ENCODE peak calls at places on chromosomes 5 and 9, in seven cellular contexts. One of them, this sample, is unnamed.
A peak's percentile ranks its signal among the peaks of the same experiment; 100 is the strongest.

GRCh38 chr9:129702563-129702962 is 37.1 kb downstream of the PRRX2 start:
- DNase-seq in retinal pigment epithelial cell: no peak
- DNase-seq in upper lobe of right lung: peak; percentile 79
- DNase-seq in lower lobe of right lung: peak; percentile 74
- DNase-seq in AG09309: peak; percentile 96
- DNase-seq in ovary: no peak
- DNase-seq in fibroblast of mammary gland: peak; percentile 86
- DNase-seq in this sample: no peak

GRCh38 chr5:96876292-96876850 is at the start of gene ERAP2:
- DNase-seq in retinal pigment epithelial cell: no peak
- DNase-seq in upper lobe of right lung: no peak
- DNase-seq in lower lobe of right lung: no peak
- DNase-seq in AG09309: no peak
- DNase-seq in ovary: no peak
- DNase-seq in fibroblast of mammary gland: peak; percentile 61
- DNase-seq in this sample: peak; percentile 76

GRCh38 chr5:126597156-126597555 is 2.1 kb upstream of the ALDH7A1 start:
- DNase-seq in retinal pigment epithelial cell: no peak
- DNase-seq in upper lobe of right lung: no peak
- DNase-seq in lower lobe of right lung: no peak
- DNase-seq in AG09309: no peak
- DNase-seq in ovary: no peak
- DNase-seq in fibroblast of mammary gland: peak; percentile 92
- DNase-seq in this sample: no peak

GRCh38 chr5:154158379-154158738 is 32.2 kb upstream of the GALNT10 start:
- DNase-seq in retinal pigment epithelial cell: no peak
- DNase-seq in upper lobe of right lung: no peak
- DNase-seq in lower lobe of right lung: no peak
- DNase-seq in AG09309: no peak
- DNase-seq in ovary: no peak
- DNase-seq in fibroblast of mammary gland: no peak
- DNase-seq in this sample: no peak

GRCh38 chr9:93954436-93955355 is at the start of gene BARX1:
- DNase-seq in retinal pigment epithelial cell: no peak
- DNase-seq in upper lobe of right lung: no peak
- DNase-seq in lower lobe of right lung: no peak
- DNase-seq in AG09309: no peak
- DNase-seq in ovary: no peak
- DNase-seq in fibroblast of mammary gland: no peak
- DNase-seq in this sample: no peak

GRCh38 chr9:93224591-93224990 is 40.7 kb downstream of the WNK2 start:
- DNase-seq in retinal pigment epithelial cell: peak; percentile 86
- DNase-seq in upper lobe of right lung: no peak
- DNase-seq in lower lobe of right lung: no peak
- DNase-seq in AG09309: no peak
- DNase-seq in ovary: no peak
- DNase-seq in fibroblast of mammary gland: no peak
- DNase-seq in this sample: no peak

GRCh38 chr5:139747583-139748504 is 47.8 kb upstream of the PSD2 start:
- DNase-seq in retinal pigment epithelial cell: no peak
- DNase-seq in upper lobe of right lung: peak; percentile 77
- DNase-seq in lower lobe of right lung: peak; percentile 53
- DNase-seq in AG09309: no peak
- DNase-seq in ovary: peak; percentile 42
- DNase-seq in fibroblast of mammary gland: peak; percentile 84
- DNase-seq in this sample: peak; percentile 57

GRCh38 chr5:66840527-66841013 is 244.4 kb downstream of the MAST4 start:
- DNase-seq in retinal pigment epithelial cell: no peak
- DNase-seq in upper lobe of right lung: no peak
- DNase-seq in lower lobe of right lung: no peak
- DNase-seq in AG09309: no peak
- DNase-seq in ovary: no peak
- DNase-seq in fibroblast of mammary gland: peak; percentile 39
- DNase-seq in this sample: peak; percentile 85

GRCh38 chr9:20988916-20989315 is 42.5 kb downstream of the HACD4 start:
- DNase-seq in retinal pigment epithelial cell: no peak
- DNase-seq in upper lobe of right lung: no peak
- DNase-seq in lower lobe of right lung: no peak
- DNase-seq in AG09309: peak; percentile 3
- DNase-seq in ovary: no peak
- DNase-seq in fibroblast of mammary gland: peak; percentile 36
- DNase-seq in this sample: no peak

GRCh38 chr9:68416891-68417570 is 60.6 kb downstream of the PGM5 start:
- DNase-seq in retinal pigment epithelial cell: no peak
- DNase-seq in upper lobe of right lung: no peak
- DNase-seq in lower lobe of right lung: no peak
- DNase-seq in AG09309: no peak
- DNase-seq in ovary: no peak
- DNase-seq in fibroblast of mammary gland: peak; percentile 5
- DNase-seq in this sample: peak; percentile 20

GRCh38 chr9:278651-279050 is 64.0 kb downstream of the DOCK8 start:
- DNase-seq in retinal pigment epithelial cell: no peak
- DNase-seq in upper lobe of right lung: no peak
- DNase-seq in lower lobe of right lung: no peak
- DNase-seq in AG09309: no peak
- DNase-seq in ovary: no peak
- DNase-seq in fibroblast of mammary gland: no peak
- DNase-seq in this sample: peak; percentile 53

GRCh38 chr9:17776735-17777134 is 197.9 kb downstream of the SH3GL2 start:
- DNase-seq in retinal pigment epithelial cell: no peak
- DNase-seq in upper lobe of right lung: no peak
- DNase-seq in lower lobe of right lung: no peak
- DNase-seq in AG09309: no peak
- DNase-seq in ovary: no peak
- DNase-seq in fibroblast of mammary gland: no peak
- DNase-seq in this sample: no peak

GRCh38 chr9:97769208-97769607 is 72.1 kb upstream of the XPA start:
- DNase-seq in retinal pigment epithelial cell: no peak
- DNase-seq in upper lobe of right lung: no peak
- DNase-seq in lower lobe of right lung: no peak
- DNase-seq in AG09309: no peak
- DNase-seq in ovary: no peak
- DNase-seq in fibroblast of mammary gland: no peak
- DNase-seq in this sample: no peak

GRCh38 chr5:77138981-77139380 is 51.9 kb upstream of the ZBED3 start:
- DNase-seq in retinal pigment epithelial cell: no peak
- DNase-seq in upper lobe of right lung: no peak
- DNase-seq in lower lobe of right lung: no peak
- DNase-seq in AG09309: no peak
- DNase-seq in ovary: no peak
- DNase-seq in fibroblast of mammary gland: peak; percentile 93
- DNase-seq in this sample: no peak

GRCh38 chr9:78932849-78933627 is 636.1 kb downstream of the PSAT1 start:
- DNase-seq in retinal pigment epithelial cell: peak; percentile 69
- DNase-seq in upper lobe of right lung: no peak
- DNase-seq in lower lobe of right lung: no peak
- DNase-seq in AG09309: no peak
- DNase-seq in ovary: no peak
- DNase-seq in fibroblast of mammary gland: peak; percentile 40
- DNase-seq in this sample: no peak

GRCh38 chr9:129630967-129631672 is 5.2 kb downstream of the NTMT1 start:
- DNase-seq in retinal pigment epithelial cell: no peak
- DNase-seq in upper lobe of right lung: no peak
- DNase-seq in lower lobe of right lung: no peak
- DNase-seq in AG09309: no peak
- DNase-seq in ovary: no peak
- DNase-seq in fibroblast of mammary gland: peak; percentile 65
- DNase-seq in this sample: no peak

GRCh38 chr5:164359931-164360290 is 854.5 kb downstream of the MAT2B start:
- DNase-seq in retinal pigment epithelial cell: no peak
- DNase-seq in upper lobe of right lung: no peak
- DNase-seq in lower lobe of right lung: no peak
- DNase-seq in AG09309: no peak
- DNase-seq in ovary: no peak
- DNase-seq in fibroblast of mammary gland: no peak
- DNase-seq in this sample: no peak

GRCh38 chr5:180977852-180978251 is 10.8 kb upstream of the BTNL3 start:
- DNase-seq in retinal pigment epithelial cell: no peak
- DNase-seq in upper lobe of right lung: no peak
- DNase-seq in lower lobe of right lung: no peak
- DNase-seq in AG09309: no peak
- DNase-seq in ovary: no peak
- DNase-seq in fibroblast of mammary gland: no peak
- DNase-seq in this sample: no peak

GRCh38 chr5:139561655-139562451 is 714 bp downstream of the UBE2D2 start:
- DNase-seq in retinal pigment epithelial cell: no peak
- DNase-seq in upper lobe of right lung: peak; percentile 75
- DNase-seq in lower lobe of right lung: peak; percentile 68
- DNase-seq in AG09309: no peak
- DNase-seq in ovary: peak; percentile 59
- DNase-seq in fibroblast of mammary gland: no peak
- DNase-seq in this sample: peak; percentile 65

GRCh38 chr5:156096259-156096658 is 230.7 kb upstream of the SGCD start:
- DNase-seq in retinal pigment epithelial cell: no peak
- DNase-seq in upper lobe of right lung: no peak
- DNase-seq in lower lobe of right lung: no peak
- DNase-seq in AG09309: peak; percentile 48
- DNase-seq in ovary: no peak
- DNase-seq in fibroblast of mammary gland: peak; percentile 51
- DNase-seq in this sample: no peak

GRCh38 chr5:8410618-8411017 is 541.7 kb downstream of the MTRR start:
- DNase-seq in retinal pigment epithelial cell: no peak
- DNase-seq in upper lobe of right lung: no peak
- DNase-seq in lower lobe of right lung: no peak
- DNase-seq in AG09309: no peak
- DNase-seq in ovary: no peak
- DNase-seq in fibroblast of mammary gland: no peak
- DNase-seq in this sample: no peak

GRCh38 chr9:95087659-95088242 is 229.8 kb downstream of the FANCC start:
- DNase-seq in retinal pigment epithelial cell: no peak
- DNase-seq in upper lobe of right lung: peak; percentile 76
- DNase-seq in lower lobe of right lung: peak; percentile 69
- DNase-seq in AG09309: no peak
- DNase-seq in ovary: no peak
- DNase-seq in fibroblast of mammary gland: no peak
- DNase-seq in this sample: peak; percentile 15

GRCh38 chr9:135526730-135527571 is 5.7 kb downstream of the LCN1 start:
- DNase-seq in retinal pigment epithelial cell: no peak
- DNase-seq in upper lobe of right lung: peak; percentile 60
- DNase-seq in lower lobe of right lung: peak; percentile 36
- DNase-seq in AG09309: no peak
- DNase-seq in ovary: no peak
- DNase-seq in fibroblast of mammary gland: no peak
- DNase-seq in this sample: no peak

GRCh38 chr5:31008231-31008630 is 185.3 kb upstream of the CDH6 start:
- DNase-seq in retinal pigment epithelial cell: no peak
- DNase-seq in upper lobe of right lung: no peak
- DNase-seq in lower lobe of right lung: no peak
- DNase-seq in AG09309: no peak
- DNase-seq in ovary: no peak
- DNase-seq in fibroblast of mammary gland: no peak
- DNase-seq in this sample: no peak

DNA sequence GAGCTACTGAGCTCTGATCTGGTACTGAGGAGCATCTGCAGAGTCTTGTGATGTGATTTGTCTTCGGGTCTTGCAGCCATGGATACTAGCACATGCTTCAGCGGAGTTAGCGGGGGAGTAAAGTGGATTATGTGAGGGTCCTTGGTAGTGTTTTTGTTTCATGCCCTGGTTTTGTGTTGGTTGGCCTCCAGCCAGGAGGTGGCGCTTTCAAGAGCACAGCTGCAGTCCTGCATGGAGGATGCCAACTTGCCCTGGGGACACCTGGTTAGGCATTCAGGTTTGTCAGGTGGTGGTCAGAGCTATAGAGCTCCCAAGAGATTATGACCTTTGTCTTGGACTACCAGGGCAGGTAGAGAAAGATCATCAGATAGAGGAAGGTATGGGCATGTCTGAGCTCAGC is 185.8 kb upstream of the CDH6 start:
- DNase-seq in retinal pigment epithelial cell: no peak
- DNase-seq in upper lobe of right lung: no peak
- DNase-seq in lower lobe of right lung: no peak
- DNase-seq in AG09309: no peak
- DNase-seq in ovary: no peak
- DNase-seq in fibroblast of mammary gland: no peak
- DNase-seq in this sample: no peak
- TF ChIP-seq CTCF in retinal pigment epithelial cell: no peak
- TF ChIP-seq CTCF in upper lobe of right lung: no peak
- TF ChIP-seq CTCF in lower lobe of right lung: no peak
- TF ChIP-seq CTCF in AG09309: no peak
- TF ChIP-seq CTCF in ovary: no peak
- TF ChIP-seq CTCF in fibroblast of mammary gland: no peak
- TF ChIP-seq CTCF in this sample: no peak

GRCh38 chr9:34503406-34503805 is 19.4 kb downstream of the ENHO start:
- DNase-seq in retinal pigment epithelial cell: no peak
- DNase-seq in upper lobe of right lung: no peak
- DNase-seq in lower lobe of right lung: no peak
- DNase-seq in AG09309: no peak
- DNase-seq in ovary: no peak
- DNase-seq in fibroblast of mammary gland: no peak
- DNase-seq in this sample: no peak

GRCh38 chr9:34500623-34501267 is 22.0 kb downstream of the ENHO start:
- DNase-seq in retinal pigment epithelial cell: no peak
- DNase-seq in upper lobe of right lung: no peak
- DNase-seq in lower lobe of right lung: peak; percentile 58
- DNase-seq in AG09309: no peak
- DNase-seq in ovary: peak; percentile 60
- DNase-seq in fibroblast of mammary gland: peak; percentile 42
- DNase-seq in this sample: peak; percentile 70

GRCh38 chr9:34502471-34503335 is 20.1 kb downstream of the ENHO start:
- DNase-seq in retinal pigment epithelial cell: no peak
- DNase-seq in upper lobe of right lung: no peak
- DNase-seq in lower lobe of right lung: no peak
- DNase-seq in AG09309: no peak
- DNase-seq in ovary: no peak
- DNase-seq in fibroblast of mammary gland: no peak
- DNase-seq in this sample: no peak

GRCh38 chr9:34501372-34501771 is 21.4 kb downstream of the ENHO start:
- DNase-seq in retinal pigment epithelial cell: no peak
- DNase-seq in upper lobe of right lung: no peak
- DNase-seq in lower lobe of right lung: no peak
- DNase-seq in AG09309: no peak
- DNase-seq in ovary: no peak
- DNase-seq in fibroblast of mammary gland: no peak
- DNase-seq in this sample: no peak

GRCh38 chr9:34501889-34502425 is 20.8 kb downstream of the ENHO start:
- DNase-seq in retinal pigment epithelial cell: peak; percentile 9
- DNase-seq in upper lobe of right lung: peak; percentile 79
- DNase-seq in lower lobe of right lung: peak; percentile 78
- DNase-seq in AG09309: peak; percentile 29
- DNase-seq in ovary: peak; percentile 28
- DNase-seq in fibroblast of mammary gland: peak; percentile 48
- DNase-seq in this sample: no peak
- TF ChIP-seq CTCF in retinal pigment epithelial cell: peak; percentile 43
- TF ChIP-seq CTCF in upper lobe of right lung: no peak
- TF ChIP-seq CTCF in lower lobe of right lung: peak; percentile 25
- TF ChIP-seq CTCF in AG09309: peak; percentile 39
- TF ChIP-seq CTCF in ovary: no peak
- TF ChIP-seq CTCF in fibroblast of mammary gland: peak; percentile 36
- TF ChIP-seq CTCF in this sample: no peak

GRCh38 chr5:147391781-147392180 is 118.1 kb downstream of the DPYSL3 start:
- DNase-seq in retinal pigment epithelial cell: peak; percentile 40
- DNase-seq in upper lobe of right lung: no peak
- DNase-seq in lower lobe of right lung: no peak
- DNase-seq in AG09309: peak; percentile 62
- DNase-seq in ovary: no peak
- DNase-seq in fibroblast of mammary gland: peak; percentile 96
- DNase-seq in this sample: peak; percentile 53
- TF ChIP-seq CTCF in retinal pigment epithelial cell: peak; percentile 77
- TF ChIP-seq CTCF in upper lobe of right lung: peak; percentile 43
- TF ChIP-seq CTCF in lower lobe of right lung: peak; percentile 40
- TF ChIP-seq CTCF in AG09309: peak; percentile 69
- TF ChIP-seq CTCF in ovary: peak; percentile 24
- TF ChIP-seq CTCF in fibroblast of mammary gland: peak; percentile 85
- TF ChIP-seq CTCF in this sample: peak; percentile 59

GRCh38 chr5:94832685-94833084 is 214.2 kb downstream of the SLF1 start:
- DNase-seq in retinal pigment epithelial cell: no peak
- DNase-seq in upper lobe of right lung: no peak
- DNase-seq in lower lobe of right lung: no peak
- DNase-seq in AG09309: no peak
- DNase-seq in ovary: no peak
- DNase-seq in fibroblast of mammary gland: no peak
- DNase-seq in this sample: no peak

GRCh38 chr5:94830520-94830919 is 212.1 kb downstream of the SLF1 start:
- DNase-seq in retinal pigment epithelial cell: no peak
- DNase-seq in upper lobe of right lung: no peak
- DNase-seq in lower lobe of right lung: no peak
- DNase-seq in AG09309: no peak
- DNase-seq in ovary: no peak
- DNase-seq in fibroblast of mammary gland: peak; percentile 32
- DNase-seq in this sample: peak; percentile 14
- TF ChIP-seq CTCF in retinal pigment epithelial cell: peak; percentile 58
- TF ChIP-seq CTCF in upper lobe of right lung: peak; percentile 14
- TF ChIP-seq CTCF in lower lobe of right lung: no peak
- TF ChIP-seq CTCF in AG09309: peak; percentile 36
- TF ChIP-seq CTCF in ovary: no peak
- TF ChIP-seq CTCF in fibroblast of mammary gland: peak; percentile 50
- TF ChIP-seq CTCF in this sample: peak; percentile 37